ENCODE peak calls at places on chromosomes 12 and 14, in four cellular contexts. One of them, this sample, is unnamed.

GRCh38 chr14:67971627-67972625 is 152.3 kb downstream of the RAD51B start:
- DNase-seq in left lung: no peak
- DNase-seq in tibial artery: no peak
- DNase-seq in A549: no peak
- DNase-seq in this sample: peak; percentile 14

GRCh38 chr12:46617167-46617566 is 208.6 kb downstream of the SLC38A4 start:
- DNase-seq in tibial artery: peak; percentile 83
- DNase-seq in A549: no peak
- DNase-seq in left lung: no peak
- DNase-seq in this sample: no peak

GRCh38 chr12:53205747-53206146 is 1.3 kb downstream of the ITGB7 start:
- DNase-seq in A549: no peak
- DNase-seq in left lung: peak; percentile 61
- DNase-seq in tibial artery: peak; percentile 57
- DNase-seq in this sample: no peak

GRCh38 chr12:130859128-130859527 is 12.7 kb upstream of the RAN start:
- DNase-seq in left lung: no peak
- DNase-seq in A549: no peak
- DNase-seq in tibial artery: no peak
- DNase-seq in this sample: no peak

GRCh38 chr12:19850341-19851065 is 411.2 kb downstream of the AEBP2 start:
- DNase-seq in A549: no peak
- DNase-seq in left lung: no peak
- DNase-seq in tibial artery: peak; percentile 74
- DNase-seq in this sample: no peak

GRCh38 chr12:131779027-131779426 is 49.2 kb upstream of the MMP17 start:
- DNase-seq in A549: no peak
- DNase-seq in tibial artery: no peak
- DNase-seq in left lung: no peak
- DNase-seq in this sample: no peak

GRCh38 chr12:12722351-12723146 is 5.4 kb downstream of the CDKN1B start:
- DNase-seq in tibial artery: no peak
- DNase-seq in left lung: no peak
- DNase-seq in A549: peak; percentile 17
- DNase-seq in this sample: no peak

GRCh38 chr14:104561661-104562495 is 17.7 kb upstream of the C14orf180 start:
- DNase-seq in left lung: no peak
- DNase-seq in A549: no peak
- DNase-seq in tibial artery: no peak
- DNase-seq in this sample: no peak

GRCh38 chr14:101125719-101126375 is 222.3 kb upstream of the RTL1 start:
- DNase-seq in left lung: no peak
- DNase-seq in tibial artery: peak; percentile 46
- DNase-seq in A549: no peak
- DNase-seq in this sample: no peak

GRCh38 chr14:99513946-99514551 is 32.8 kb downstream of the CCNK start:
- DNase-seq in left lung: peak; percentile 2
- DNase-seq in A549: no peak
- DNase-seq in tibial artery: peak; percentile 62
- DNase-seq in this sample: no peak

GRCh38 chr14:50801706-50802105 is 29.3 kb downstream of the NIN start:
- DNase-seq in left lung: no peak
- DNase-seq in A549: no peak
- DNase-seq in tibial artery: no peak
- DNase-seq in this sample: no peak

GRCh38 chr14:30608533-30609006 is 13.5 kb upstream of the SCFD1 start:
- DNase-seq in A549: no peak
- DNase-seq in left lung: no peak
- DNase-seq in tibial artery: no peak
- DNase-seq in this sample: no peak

GRCh38 chr14:100703574-100704220 is 23.0 kb upstream of the DLK1 start:
- DNase-seq in left lung: no peak
- DNase-seq in tibial artery: no peak
- DNase-seq in A549: no peak
- DNase-seq in this sample: no peak

GRCh38 chr12:92408072-92408900 is 262.6 kb upstream of the BTG1 start:
- DNase-seq in tibial artery: no peak
- DNase-seq in A549: peak; percentile 30
- DNase-seq in left lung: peak; percentile 42
- DNase-seq in this sample: peak; percentile 39

GRCh38 chr12:76186507-76186906 is 102.0 kb upstream of the NAP1L1 start:
- DNase-seq in left lung: no peak
- DNase-seq in tibial artery: no peak
- DNase-seq in A549: no peak
- DNase-seq in this sample: no peak

GRCh38 chr14:68593806-68594536 is 198.9 kb downstream of the ZFP36L1 start:
- DNase-seq in tibial artery: peak; percentile 21
- DNase-seq in A549: no peak
- DNase-seq in left lung: no peak
- DNase-seq in this sample: peak; percentile 73

GRCh38 chr12:51973560-51973959 is 22.1 kb downstream of the ACVR1B start:
- DNase-seq in tibial artery: no peak
- DNase-seq in A549: no peak
- DNase-seq in left lung: no peak
- DNase-seq in this sample: no peak

GRCh38 chr12:22598141-22598762 is 26.7 kb upstream of the ETNK1 start:
- DNase-seq in tibial artery: no peak
- DNase-seq in left lung: no peak
- DNase-seq in A549: no peak
- DNase-seq in this sample: no peak

GRCh38 chr14:31510222-31510621 is 22.4 kb upstream of the GPR33 start:
- DNase-seq in A549: peak; percentile 33
- DNase-seq in left lung: no peak
- DNase-seq in tibial artery: no peak
- DNase-seq in this sample: peak; percentile 10

GRCh38 chr12:29104495-29104894 is 44.6 kb upstream of the FAR2 start:
- DNase-seq in tibial artery: no peak
- DNase-seq in left lung: no peak
- DNase-seq in A549: no peak
- DNase-seq in this sample: peak; percentile 48

GRCh38 chr12:113208041-113208934 is 13.0 kb upstream of the TPCN1 start:
- DNase-seq in tibial artery: no peak
- DNase-seq in left lung: peak; percentile 65
- DNase-seq in A549: no peak
- DNase-seq in this sample: peak; percentile 91

GRCh38 chr12:12425616-12426015 is 68.7 kb downstream of the BORCS5 start:
- DNase-seq in left lung: no peak
- DNase-seq in A549: no peak
- DNase-seq in tibial artery: no peak
- DNase-seq in this sample: no peak

GRCh38 chr12:11953523-11953922 is 117.2 kb upstream of the BCL2L14 start:
- DNase-seq in tibial artery: no peak
- DNase-seq in left lung: no peak
- DNase-seq in A549: no peak
- DNase-seq in this sample: no peak

GRCh38 chr12:131217024-131217586 is 263.4 kb downstream of the ADGRD1 start:
- DNase-seq in tibial artery: peak; percentile 51
- DNase-seq in A549: no peak
- DNase-seq in left lung: no peak
- DNase-seq in this sample: no peak

GRCh38 chr14:92209141-92209540 is 87.4 kb downstream of the CPSF2 start:
- DNase-seq in tibial artery: no peak
- DNase-seq in left lung: no peak
- DNase-seq in A549: no peak
- DNase-seq in this sample: no peak

GRCh38 chr12:6053541-6053940 is 70.9 kb downstream of the VWF start:
- DNase-seq in A549: no peak
- DNase-seq in tibial artery: no peak
- DNase-seq in left lung: no peak
- DNase-seq in this sample: no peak

GRCh38 chr12:68786929-68787328 is 21.0 kb upstream of the MDM2 start:
- DNase-seq in tibial artery: no peak
- DNase-seq in A549: no peak
- DNase-seq in left lung: no peak
- DNase-seq in this sample: no peak
- H3K4me3 ChIP-seq in tibial artery: no peak overlapping the region
- H3K4me3 ChIP-seq in A549: no peak overlapping the region
- H3K4me3 ChIP-seq in left lung: no peak overlapping the region
- H3K4me3 ChIP-seq in this sample: no peak overlapping the region

GRCh38 chr12:79900199-79900598 is 34.7 kb downstream of the PPP1R12A start:
- DNase-seq in tibial artery: no peak
- DNase-seq in A549: no peak
- DNase-seq in left lung: no peak
- DNase-seq in this sample: no peak
- H3K4me3 ChIP-seq in tibial artery: no peak overlapping the region
- H3K4me3 ChIP-seq in A549: no peak overlapping the region
- H3K4me3 ChIP-seq in left lung: no peak overlapping the region
- H3K4me3 ChIP-seq in this sample: no peak overlapping the region

GRCh38 chr12:34303091-34303870 is 281.0 kb downstream of the ALG10 start:
- DNase-seq in tibial artery: no peak
- DNase-seq in A549: no peak
- DNase-seq in left lung: no peak
- DNase-seq in this sample: no peak
- H3K4me3 ChIP-seq in tibial artery: no peak overlapping the region
- H3K4me3 ChIP-seq in A549: no peak overlapping the region
- H3K4me3 ChIP-seq in left lung: no peak overlapping the region
- H3K4me3 ChIP-seq in this sample: no peak overlapping the region

DNA sequence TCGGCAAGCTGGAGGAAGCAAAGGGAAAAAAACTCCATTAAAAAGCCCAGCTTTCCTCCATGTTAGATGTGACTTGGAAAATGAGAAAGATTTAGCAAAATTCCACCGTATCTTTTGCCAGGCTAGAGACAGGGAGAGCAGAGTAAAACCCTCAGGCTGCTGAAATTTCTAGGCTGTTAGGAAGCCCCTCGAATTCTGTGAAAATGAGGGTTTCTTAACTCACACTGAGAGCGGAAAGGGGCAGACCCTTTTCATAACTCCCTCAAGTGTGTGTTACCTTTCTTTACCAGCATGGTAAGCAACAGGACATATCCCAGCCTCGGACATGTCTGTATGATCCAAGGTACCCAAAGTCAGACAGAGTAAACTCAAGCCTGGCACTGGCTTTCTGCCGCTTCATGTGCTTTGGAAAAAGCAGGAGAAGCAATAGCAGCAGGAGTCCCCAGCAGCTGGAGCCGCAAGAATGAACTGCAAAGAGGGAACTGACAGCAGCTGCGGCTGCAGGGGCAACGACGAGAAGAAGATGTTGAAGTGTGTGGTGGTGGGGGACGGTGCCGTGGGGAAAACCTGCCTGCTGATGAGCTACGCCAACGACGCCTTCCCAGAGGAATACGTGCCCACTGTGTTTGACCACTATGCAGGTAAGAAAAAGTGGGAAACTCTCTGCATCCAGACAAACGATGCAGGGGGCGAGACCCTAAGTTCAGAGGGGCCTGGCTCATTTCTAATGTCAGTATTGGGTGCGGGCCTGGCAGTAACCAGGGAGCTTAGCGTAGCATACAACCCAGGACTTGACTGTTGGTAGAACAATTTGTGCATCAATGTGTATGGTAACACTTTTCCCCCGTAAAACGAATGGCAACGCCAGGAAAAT is at the start of gene RHOJ:
- DNase-seq in A549: no peak
- DNase-seq in tibial artery: no peak
- DNase-seq in left lung: peak; percentile 34
- DNase-seq in this sample: no peak
- H3K4me3 ChIP-seq in A549: peak within 1 kb of the TSS; percentile 14
- H3K4me3 ChIP-seq in tibial artery: peak within 1 kb of the TSS; percentile 52
- H3K4me3 ChIP-seq in left lung: peak within 1 kb of the TSS; percentile 38
- H3K4me3 ChIP-seq in this sample: no peak within 1 kb of the TSS

DNA sequence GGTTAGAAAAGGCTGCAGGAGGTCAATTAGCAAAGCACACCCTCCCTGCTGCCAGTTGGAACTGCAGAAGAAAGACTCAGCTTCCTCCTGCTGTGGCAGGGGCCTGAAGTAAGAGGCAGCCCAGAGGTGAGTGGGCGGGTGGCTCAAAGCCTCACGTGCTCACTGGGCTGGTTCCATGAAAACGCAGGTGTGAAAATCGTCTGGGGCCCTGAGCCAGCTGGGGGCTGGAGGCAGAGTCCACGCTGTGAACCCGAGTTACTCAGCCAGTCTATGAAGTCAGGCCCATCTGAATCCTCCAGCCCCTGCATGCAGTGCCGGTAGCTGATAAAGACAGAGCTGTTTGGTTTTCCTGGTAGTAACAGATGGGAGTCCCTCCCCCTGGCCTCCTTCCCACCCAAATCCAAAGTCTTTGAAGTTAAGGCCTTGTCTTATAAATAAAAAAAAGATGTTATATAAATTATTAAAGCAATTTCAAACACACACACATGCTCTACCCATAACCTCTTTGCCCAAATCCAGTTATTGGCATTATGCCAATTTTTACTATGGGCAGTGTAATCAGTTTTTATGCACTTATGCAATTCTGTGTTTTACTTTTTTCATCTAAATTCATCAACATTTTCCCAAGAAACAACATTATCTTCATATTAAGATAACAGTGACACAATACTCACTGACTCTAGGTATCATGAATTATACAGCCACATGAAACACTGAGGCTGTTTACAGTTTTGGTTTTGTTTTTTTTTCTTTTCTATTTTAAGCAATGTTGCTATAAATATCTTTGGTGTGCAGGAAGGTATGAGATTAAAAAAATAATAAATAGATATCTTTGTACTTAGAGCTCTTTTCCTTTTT is 57.9 kb upstream of the PNMA1 start:
- DNase-seq in A549: no peak
- DNase-seq in left lung: peak; percentile 75
- DNase-seq in tibial artery: no peak
- DNase-seq in this sample: no peak
- H3K4me3 ChIP-seq in A549: no peak overlapping the region
- H3K4me3 ChIP-seq in left lung: no peak overlapping the region
- H3K4me3 ChIP-seq in tibial artery: no peak overlapping the region
- H3K4me3 ChIP-seq in this sample: no peak overlapping the region

GRCh38 chr14:64707661-64708060 is 3.4 kb downstream of the PLEKHG3 start:
- DNase-seq in left lung: no peak
- DNase-seq in A549: peak; percentile 75
- DNase-seq in tibial artery: peak; percentile 50
- DNase-seq in this sample: no peak

GRCh38 chr14:64706552-64707193 is 2.4 kb downstream of the PLEKHG3 start:
- DNase-seq in left lung: no peak
- DNase-seq in tibial artery: peak; percentile 77
- DNase-seq in A549: no peak
- DNase-seq in this sample: no peak

GRCh38 chr14:64706119-64706465 is 1.9 kb downstream of the PLEKHG3 start:
- DNase-seq in left lung: no peak
- DNase-seq in tibial artery: no peak
- DNase-seq in A549: no peak
- DNase-seq in this sample: no peak

GRCh38 chr14:64709126-64709525 is 4.9 kb downstream of the PLEKHG3 start:
- DNase-seq in left lung: no peak
- DNase-seq in tibial artery: peak; percentile 62
- DNase-seq in A549: no peak
- DNase-seq in this sample: no peak

GRCh38 chr14:64708148-64709004 is 4.2 kb downstream of the PLEKHG3 start:
- DNase-seq in A549: peak; percentile 78
- DNase-seq in left lung: peak; percentile 68
- DNase-seq in tibial artery: peak; percentile 73
- DNase-seq in this sample: peak; percentile 77
- H3K4me3 ChIP-seq in A549: peak overlapping the region; percentile 30
- H3K4me3 ChIP-seq in left lung: peak overlapping the region; percentile 2
- H3K4me3 ChIP-seq in tibial artery: peak overlapping the region; percentile 88
- H3K4me3 ChIP-seq in this sample: peak overlapping the region; percentile 35